ENCODE peak calls at places on chromosomes 5 and 9, in ten cellular contexts. V is HT-29; C is progenitor cell of endocrine pancreas; D is hypothalamus; Q is NCI-H226; U is stimulated activated CD4-positive, alpha-beta T cell treated with anti-CD3 and anti-CD28 coated beads, Interleukin-2, amount 100 ng/mL, for 48 hours; B is adipocyte; Z is NCI-H2081; H is cardiac muscle cell; M is HuH-7. L is an unnamed sample.
A peak's percentile ranks its signal among the peaks of the same experiment; 100 is the strongest.

GRCh38 chr5:3352711-3353110 is 242.9 kb upstream of the IRX1 start:
- DNase-seq in U (no peak), Z (no peak), Q (no peak), V (no peak), C (no peak), D (no peak), H (no peak), B (no peak), M (no peak), L (no peak)

GRCh38 chr5:131747180-131748105 is 49.4 kb downstream of the FNIP1 start:
- DNase-seq in B (no peak), M (no peak), Z (no peak), Q (peak; percentile 42), U (no peak), D (no peak), V (no peak), H (peak; percentile 49), C (no peak), L (no peak)

GRCh38 chr9:76827286-76828080 is 63.2 kb downstream of the PCA3 start:
- DNase-seq in B (no peak), V (no peak), D (no peak), Z (no peak), U (no peak), H (no peak), M (peak; percentile 30), Q (no peak), C (no peak), L (no peak)

GRCh38 chr5:157178961-157179360 is 1.7 kb upstream of the ITK start:
- DNase-seq in M (no peak), H (no peak), C (no peak), U (no peak), D (no peak), V (no peak), Q (no peak), B (no peak), Z (no peak), L (no peak)

GRCh38 chr5:105836906-105837305 is 1833.8 kb downstream of the EFNA5 start:
- DNase-seq in U (no peak), M (no peak), Z (no peak), Q (no peak), V (no peak), B (peak; percentile 40), C (no peak), H (no peak), D (no peak), L (no peak)

GRCh38 chr5:59757442-59757841 is 136.1 kb downstream of the PDE4D start:
- DNase-seq in V (peak; percentile 42), U (no peak), Z (no peak), D (no peak), Q (no peak), H (no peak), C (no peak), B (no peak), M (no peak), L (no peak)

GRCh38 chr9:129972816-129973215 is 70.2 kb downstream of the FNBP1 start:
- DNase-seq in C (no peak), V (no peak), D (no peak), H (no peak), Z (no peak), M (no peak), U (no peak), B (no peak), Q (no peak), L (no peak)

GRCh38 chr5:99138911-99139310 is 210.1 kb upstream of the CHD1 start:
- DNase-seq in Z (no peak), C (no peak), H (no peak), B (no peak), Q (no peak), V (no peak), D (no peak), U (no peak), M (no peak), L (no peak)

GRCh38 chr9:83583151-83584014 is 39.6 kb upstream of the IDNK start:
- DNase-seq in D (no peak), B (peak; percentile 79), H (peak; percentile 80), Z (peak; percentile 15), C (peak; percentile 39), M (peak; percentile 59), U (peak; percentile 6), V (peak; percentile 66), Q (peak; percentile 57), L (peak; percentile 30)

GRCh38 chr9:94623253-94623652 is 16.1 kb downstream of the FBP1 start:
- DNase-seq in D (no peak), C (peak; percentile 26), Q (no peak), Z (no peak), H (peak; percentile 52), U (peak; percentile 28), V (peak; percentile 72), B (peak; percentile 32), M (peak; percentile 77), L (no peak)

GRCh38 chr9:33510264-33511183 is 13.5 kb upstream of the ANKRD18B start:
- DNase-seq in C (peak; percentile 28), H (peak; percentile 72), D (peak; percentile 50), Z (peak; percentile 80), B (peak; percentile 80), Q (no peak), U (peak; percentile 40), V (no peak), M (peak; percentile 28), L (peak; percentile 44)

GRCh38 chr5:148846930-148847329 is 20.5 kb downstream of the ADRB2 start:
- DNase-seq in Q (peak; percentile 12), U (no peak), C (no peak), M (no peak), V (no peak), B (peak; percentile 49), D (no peak), Z (no peak), H (no peak), L (no peak)

GRCh38 chr9:94443039-94443722 is 111.7 kb upstream of the PCAT7 start:
- DNase-seq in D (no peak), Q (no peak), M (no peak), V (no peak), U (no peak), H (no peak), C (no peak), B (no peak), Z (no peak), L (no peak)

GRCh38 chr9:120475341-120475740 is 104.6 kb downstream of the CDK5RAP2 start:
- DNase-seq in Z (no peak), H (peak; percentile 93), B (peak; percentile 87), M (no peak), Q (no peak), V (no peak), D (no peak), C (no peak), U (no peak), L (no peak)

GRCh38 chr9:76564300-76564699 is 105.3 kb downstream of the GCNT1 start:
- DNase-seq in C (no peak), U (no peak), Z (no peak), Q (peak; percentile 48), V (no peak), B (no peak), H (no peak), M (no peak), D (no peak), L (no peak)

GRCh38 chr5:107464403-107464802 is 206.3 kb downstream of the EFNA5 start:
- DNase-seq in B (no peak), V (no peak), H (no peak), Z (no peak), D (no peak), U (no peak), C (no peak), M (no peak), Q (no peak), L (no peak)

GRCh38 chr5:29942089-29942488 is 1251.4 kb upstream of the CDH6 start:
- DNase-seq in Q (no peak), B (no peak), M (no peak), C (no peak), H (no peak), U (no peak), Z (no peak), D (no peak), V (no peak), L (no peak)

GRCh38 chr9:103941104-103941503 is 153.0 kb upstream of the SMC2 start:
- DNase-seq in D (no peak), U (no peak), V (no peak), C (no peak), H (no peak), Z (peak; percentile 25), B (no peak), M (no peak), Q (no peak), L (no peak)

GRCh38 chr5:141084487-141084989 is 9.9 kb upstream of the PCDHB2 start:
- DNase-seq in M (peak; percentile 52), H (peak; percentile 41), B (peak; percentile 54), V (peak; percentile 22), U (peak; percentile 4), Z (peak; percentile 67), C (no peak), Q (peak; percentile 62), D (peak; percentile 48), L (no peak)

GRCh38 chr5:119367502-119368237 is 11.9 kb downstream of the TNFAIP8 start:
- DNase-seq in D (no peak), U (no peak), C (no peak), V (no peak), Z (no peak), H (peak; percentile 44), Q (peak; percentile 24), M (no peak), B (peak; percentile 36), L (no peak)

GRCh38 chr5:78586251-78586650 is 62.3 kb downstream of the LHFPL2 start:
- DNase-seq in M (no peak), Z (no peak), H (peak; percentile 98), Q (peak; percentile 98), U (no peak), C (no peak), B (peak; percentile 96), V (no peak), D (no peak), L (no peak)

GRCh38 chr9:129027685-129028191 is 393 bp downstream of the SH3GLB2 start:
- DNase-seq in Q (peak; percentile 49), H (peak; percentile 28), D (no peak), M (peak; percentile 40), Z (peak; percentile 70), B (no peak), C (no peak), U (no peak), V (peak; percentile 46), L (no peak)

GRCh38 chr5:103941554-103941953 is 379.0 kb upstream of the NUDT12 start:
- DNase-seq in M (no peak), B (no peak), Z (no peak), Q (no peak), U (no peak), H (no peak), V (no peak), C (no peak), D (no peak), L (no peak)

GRCh38 chr5:98963019-98963418 is 34.2 kb upstream of the CHD1 start:
- DNase-seq in C (no peak), Z (no peak), H (no peak), Q (no peak), M (no peak), V (no peak), B (no peak), D (no peak), U (no peak), L (no peak)

GRCh38 chr5:68544656-68545565 is 329.4 kb downstream of the PIK3R1 start:
- DNase-seq in C (no peak), B (no peak), U (no peak), M (no peak), V (peak; percentile 87), Q (peak; percentile 51), Z (no peak), H (no peak), D (no peak), L (no peak)

GRCh38 chr5:106610041-106610440 is 1060.7 kb downstream of the EFNA5 start:
- DNase-seq in U (no peak), Z (no peak), M (no peak), D (no peak), H (no peak), V (no peak), Q (no peak), B (no peak), C (no peak), L (no peak)

L was measured in frontal cortex.